ENCODE peak calls at places on chromosomes 3 and 15, in four cellular contexts. W is ascending aorta, M is BE2C, Z is cardiac fibroblast. F is an unnamed sample.
A peak's percentile ranks its signal among the peaks of the same experiment; 100 is the strongest.

GRCh38 chr15:78315686-78316085 is 16.3 kb upstream of the SKIC8 start:
- DNase-seq in Z (peak; percentile 6), M (peak; percentile 67), W (no peak), F (no peak)

GRCh38 chr3:153163349-153164008 is 1.5 kb downstream of the RAP2B start:
- DNase-seq in M (no peak), Z (peak; percentile 45), W (no peak), F (no peak)

GRCh38 chr15:31272558-31273257 is 53.9 kb upstream of the KLF13 start:
- DNase-seq in Z (no peak), W (peak; percentile 60), M (no peak), F (peak; percentile 15)

GRCh38 chr3:117695321-117695720 is 985.7 kb downstream of the TUSC7 start:
- DNase-seq in M (no peak), Z (peak; percentile 26), W (no peak), F (no peak)

GRCh38 chr15:72796515-72797337 is 13.2 kb upstream of the ADPGK start:
- DNase-seq in Z (peak; percentile 49), W (peak; percentile 66), M (peak; percentile 59), F (peak; percentile 48)

GRCh38 chr3:141268791-141269190 is 37.2 kb downstream of the PXYLP1 start:
- DNase-seq in M (no peak), W (no peak), Z (no peak), F (no peak)

GRCh38 chr3:27254896-27255295 is 114.3 kb downstream of the NEK10 start:
- DNase-seq in Z (no peak), W (no peak), M (no peak), F (no peak)

GRCh38 chr15:101309436-101310162 is 14.6 kb upstream of the SNRPA1 start:
- DNase-seq in M (no peak), W (peak; percentile 60), Z (no peak), F (peak; percentile 9)

GRCh38 chr15:69973102-69973714 is 124.5 kb downstream of the TLE3 start:
- DNase-seq in M (no peak), Z (peak; percentile 38), W (no peak), F (no peak)

GRCh38 chr3:16768956-16769355 is 115.8 kb upstream of the PLCL2 start:
- DNase-seq in Z (peak; percentile 70), W (no peak), M (no peak), F (no peak)

GRCh38 chr15:22735781-22736180 is 50.7 kb upstream of the NIPA1 start:
- DNase-seq in Z (peak; percentile 51), W (no peak), M (no peak), F (no peak)

GRCh38 chr3:192467230-192468186 is 259.8 kb downstream of the FGF12 start:
- DNase-seq in Z (peak; percentile 63), M (peak; percentile 47), W (peak; percentile 64), F (no peak)
- TF ChIP-seq CTCF in Z (peak; percentile 96), M (peak; percentile 90), W (peak; percentile 44), F (peak; percentile 90)

DNA sequence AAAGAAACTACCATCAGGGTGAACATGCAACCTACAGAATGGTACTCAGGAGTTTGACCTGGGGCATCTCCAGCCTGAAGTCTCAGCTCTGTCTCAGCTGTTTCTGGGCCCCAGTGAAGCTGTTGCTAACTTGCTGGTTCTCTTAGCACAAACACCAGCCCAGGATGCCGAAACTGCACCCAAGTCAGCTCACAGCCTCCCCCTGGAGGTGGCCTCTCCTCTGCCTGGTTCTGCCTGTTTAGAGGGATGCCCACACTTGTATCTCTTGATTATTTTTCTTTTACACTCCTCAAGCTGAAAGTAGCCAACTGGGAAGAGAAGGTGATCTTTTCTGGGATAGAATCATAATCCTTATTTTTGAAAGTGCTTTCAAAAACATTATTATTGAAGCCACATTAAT is 289.0 kb upstream of the RASGRP1 start:
- DNase-seq in W (no peak), M (peak; percentile 39), Z (peak; percentile 62), F (no peak)
- TF ChIP-seq CTCF in W (no peak), M (peak; percentile 59), Z (peak; percentile 60), F (no peak)

DNA sequence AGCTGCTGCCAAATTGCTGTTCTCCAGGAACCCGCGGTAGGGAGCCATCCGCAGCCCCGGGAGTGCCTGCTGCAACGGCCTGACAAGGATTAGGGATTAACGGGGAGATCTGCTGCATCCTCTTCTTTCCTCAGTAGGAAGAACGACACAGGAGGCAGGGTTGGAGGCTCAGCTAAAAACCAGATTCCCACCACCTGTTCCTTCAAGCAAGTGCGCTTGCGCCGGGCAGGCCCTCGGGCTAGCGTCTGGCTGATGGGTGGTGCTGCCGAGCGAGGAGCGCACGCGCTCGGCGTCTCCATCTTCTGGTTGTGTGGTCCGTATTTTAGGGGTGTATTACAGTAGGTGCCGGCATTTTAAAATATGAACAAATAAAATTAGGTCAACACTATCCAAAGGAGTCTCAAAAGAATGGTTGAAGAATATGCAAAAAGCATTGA is 25.4 kb upstream of the SLC25A26 start:
- DNase-seq in M (peak; percentile 90), Z (peak; percentile 48), W (peak; percentile 66), F (no peak)
- TF ChIP-seq CTCF in M (peak; percentile 54), Z (peak; percentile 22), W (no peak), F (no peak)

GRCh38 chr15:87849181-87849580 is 407.4 kb downstream of the NTRK3 start:
- DNase-seq in Z (peak; percentile 43), M (no peak), W (no peak), F (no peak)
- TF ChIP-seq CTCF in Z (no peak), M (no peak), W (no peak), F (no peak)

DNA sequence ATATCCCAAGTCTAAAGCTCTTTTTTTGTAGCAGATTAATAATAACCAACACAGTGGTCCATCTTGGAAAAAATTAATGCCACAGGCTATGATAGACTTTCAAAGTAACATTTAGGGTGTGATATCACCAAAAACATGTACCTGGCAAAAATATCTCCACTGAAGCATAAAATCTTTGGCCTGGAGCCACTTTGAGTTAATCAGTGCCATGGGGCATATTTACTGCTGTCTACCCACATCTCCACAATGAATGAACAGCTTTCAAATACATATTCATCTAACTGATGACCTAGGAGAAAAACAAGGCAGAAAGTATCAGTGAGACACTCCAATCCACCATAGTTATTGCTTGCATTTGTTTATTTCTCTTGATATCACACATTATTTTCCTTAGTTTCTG is 296.0 kb upstream of the MDFIC2 start:
- DNase-seq in M (no peak), Z (no peak), W (no peak), F (no peak)
- TF ChIP-seq CTCF in M (no peak), Z (no peak), W (no peak), F (no peak)